ENCODE peak calls at places on chromosomes 11 and 22, in five cellular contexts. H is Panc1, O is tibial nerve, M is lower leg skin, Q is GM20000. L is an unnamed sample.

GRCh38 chr11:113574171-113574570 is 99.0 kb upstream of the DRD2 start:
- DNase-seq in Q (no peak), M (no peak), H (no peak), O (no peak), L (no peak)

GRCh38 chr11:109939176-109939810 is 153.9 kb upstream of the ZC3H12C start:
- DNase-seq in H (peak; percentile 67), Q (peak; percentile 36), M (peak; percentile 39), O (no peak), L (no peak)

GRCh38 chr22:27947461-27947860 is 28.4 kb upstream of the PITPNB start:
- DNase-seq in M (no peak), O (no peak), H (no peak), Q (no peak), L (no peak)

GRCh38 chr11:28727254-28727653 is 619.1 kb downstream of the METTL15 start:
- DNase-seq in O (no peak), H (no peak), M (no peak), Q (no peak), L (no peak)

GRCh38 chr11:19992998-19993397 is 167.3 kb downstream of the DBX1 start:
- DNase-seq in O (no peak), H (no peak), Q (no peak), M (no peak), L (no peak)

GRCh38 chr11:30546334-30546733 is 39.8 kb downstream of the MPPED2 start:
- DNase-seq in H (no peak), Q (no peak), M (no peak), O (no peak), L (no peak)

GRCh38 chr11:125071831-125072209 is 8.7 kb downstream of the SLC37A2 start:
- DNase-seq in Q (no peak), H (no peak), M (no peak), O (no peak), L (peak; percentile 52)

GRCh38 chr11:35260342-35260985 is 121.5 kb downstream of the CD44 start:
- DNase-seq in O (no peak), M (no peak), H (no peak), Q (no peak), L (no peak)

GRCh38 chr11:123469089-123469488 is 39.0 kb downstream of the GRAMD1B start:
- DNase-seq in H (no peak), M (no peak), Q (no peak), O (no peak), L (no peak)

GRCh38 chr11:73087730-73088129 is 54.4 kb downstream of the FCHSD2 start:
- DNase-seq in H (no peak), M (no peak), O (no peak), Q (no peak), L (no peak)

GRCh38 chr11:37105456-37105855 is 507.4 kb upstream of the RAG2 start:
- DNase-seq in Q (no peak), O (no peak), M (no peak), H (no peak), L (no peak)

GRCh38 chr11:32118025-32118974 is 27.4 kb downstream of the RCN1 start:
- DNase-seq in H (peak; percentile 7), Q (no peak), O (no peak), M (no peak), L (no peak)

GRCh38 chr11:36594316-36594989 is at the start of gene IFTAP:
- DNase-seq in Q (peak; percentile 24), H (peak; percentile 57), M (peak; percentile 51), O (no peak), L (no peak)

GRCh38 chr11:92240946-92241345 is 16.3 kb downstream of the FAT3 start:
- DNase-seq in Q (no peak), O (no peak), H (no peak), M (no peak), L (no peak)

GRCh38 chr22:32237021-32237420 is 18.1 kb downstream of the SLC5A4 start:
- DNase-seq in H (no peak), O (no peak), M (no peak), Q (no peak), L (no peak)

GRCh38 chr22:45897736-45898135 is 79.2 kb downstream of the WNT7B start:
- DNase-seq in O (no peak), H (no peak), Q (no peak), M (no peak), L (no peak)

GRCh38 chr11:130216591-130217132 is 57.1 kb downstream of the ST14 start:
- DNase-seq in O (no peak), Q (no peak), H (no peak), M (peak; percentile 10), L (peak; percentile 57)

GRCh38 chr22:22877523-22878210 is 9.9 kb upstream of the IGLL5 start:
- DNase-seq in M (no peak), H (no peak), O (no peak), Q (peak; percentile 56), L (peak; percentile 74)

GRCh38 chr22:24137595-24137994 is 43.7 kb upstream of the SUSD2 start:
- DNase-seq in H (no peak), Q (no peak), O (no peak), M (no peak), L (no peak)

GRCh38 chr11:36405585-36406367 is 104.3 kb downstream of the TRAF6 start:
- DNase-seq in Q (no peak), O (no peak), M (no peak), H (no peak), L (no peak)

GRCh38 chr11:88089134-88089533 is 86.1 kb downstream of the RAB38 start:
- DNase-seq in H (no peak), Q (no peak), O (no peak), M (no peak), L (no peak)

GRCh38 chr22:23181763-23182288 is 1.5 kb downstream of the BCR start:
- DNase-seq in M (no peak), H (no peak), Q (peak; percentile 38), O (no peak), L (no peak)

GRCh38 chr11:116935089-116935488 is 97.7 kb upstream of the APOA1 start:
- DNase-seq in H (no peak), M (no peak), O (no peak), Q (no peak), L (no peak)

GRCh38 chr11:2977113-2977512 is 15.0 kb downstream of the NAP1L4 start:
- DNase-seq in M (no peak), H (no peak), Q (no peak), O (no peak), L (no peak)

DNA sequence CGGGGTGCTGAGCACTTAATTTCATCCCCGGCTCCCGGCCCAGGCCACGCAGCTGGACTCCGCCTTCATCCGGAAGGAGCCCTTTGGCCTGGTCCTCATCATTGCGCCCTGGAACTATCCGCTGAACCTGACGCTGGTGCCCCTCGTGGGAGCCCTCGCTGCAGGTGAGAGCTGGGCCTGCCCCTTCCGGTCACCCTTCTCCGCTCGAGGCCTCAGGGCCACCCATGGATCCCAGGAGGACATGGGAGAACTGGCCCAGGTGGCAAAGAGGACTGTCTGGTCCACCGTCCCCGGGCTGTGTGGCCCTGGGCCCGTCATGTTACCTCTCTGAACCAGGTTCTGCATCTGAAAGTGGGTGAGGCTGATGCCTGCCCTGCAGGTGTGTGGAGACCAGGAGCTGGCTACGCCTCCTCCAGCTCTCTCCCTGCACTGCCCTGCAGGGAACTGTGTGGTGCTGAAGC is 8.6 kb downstream of the ALDH3B1 start:
- DNase-seq in M (no peak), H (no peak), Q (no peak), O (no peak), L (no peak)
- TF ChIP-seq CTCF in M (no peak), H (no peak), Q (no peak), O (no peak), L (no peak)

GRCh38 chr11:107741044-107741823 is 29.4 kb upstream of the SLN start:
- DNase-seq in O (no peak), Q (peak; percentile 61), M (no peak), H (peak; percentile 39), L (no peak)
- TF ChIP-seq CTCF in O (peak; percentile 15), Q (peak; percentile 81), M (peak; percentile 10), H (peak; percentile 89), L (peak; percentile 68)

GRCh38 chr22:20916916-20917810 is at the start of gene CRKL:
- DNase-seq in H (peak; percentile 80), O (peak; percentile 91), Q (peak; percentile 100), M (peak; percentile 95), L (peak; percentile 99)
- TF ChIP-seq CTCF in H (peak; percentile 93), O (peak; percentile 97), Q (peak; percentile 77), M (peak; percentile 84), L (peak; percentile 99)

GRCh38 chr11:69643646-69644045 is 2.7 kb downstream of the CCND1 start:
- DNase-seq in Q (no peak), O (no peak), M (no peak), H (no peak), L (peak; percentile 69)

GRCh38 chr11:69642913-69643632 is 2.1 kb downstream of the CCND1 start:
- DNase-seq in Q (peak; percentile 94), M (peak; percentile 52), H (no peak), O (peak; percentile 57), L (peak; percentile 93)

GRCh38 chr11:69644962-69645675 is 4.2 kb downstream of the CCND1 start:
- DNase-seq in M (no peak), O (no peak), Q (no peak), H (no peak), L (no peak)

GRCh38 chr11:69645801-69646492 is 5.0 kb downstream of the CCND1 start:
- DNase-seq in M (no peak), O (no peak), H (no peak), Q (no peak), L (no peak)

GRCh38 chr11:69644071-69644961 is 3.4 kb downstream of the CCND1 start:
- DNase-seq in Q (no peak), O (peak; percentile 49), M (no peak), H (no peak), L (peak; percentile 72)
- TF ChIP-seq CTCF in Q (no peak), O (no peak), M (no peak), H (no peak), L (no peak)

DNA sequence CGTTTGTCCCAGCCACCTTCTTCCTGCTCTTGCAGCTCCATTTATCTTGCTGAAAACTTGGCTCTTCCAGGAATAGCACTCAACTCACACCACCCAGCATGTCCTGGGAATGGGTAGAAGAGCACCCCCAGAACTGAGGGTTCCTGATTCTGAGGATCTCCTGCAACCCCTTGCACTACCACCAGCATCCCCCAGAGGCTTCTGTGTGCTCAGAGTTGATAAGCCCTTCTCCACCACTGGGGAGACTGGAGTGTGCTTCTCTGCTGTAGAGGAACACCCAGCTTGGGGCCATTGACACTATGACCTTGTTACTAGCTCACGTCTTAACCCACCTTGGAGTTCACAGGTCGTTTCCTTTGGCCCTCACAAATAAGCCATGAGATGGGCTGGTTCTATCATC is 121.0 kb downstream of the GRIK4 start:
- DNase-seq in Q (peak; percentile 59), O (no peak), H (no peak), M (no peak), L (no peak)
- TF ChIP-seq CTCF in Q (no peak), O (no peak), H (no peak), M (no peak), L (peak; percentile 39)

GRCh38 chr11:114775849-114776621 is 97.7 kb downstream of the NXPE2 start:
- DNase-seq in Q (no peak), O (no peak), H (no peak), M (no peak), L (no peak)

GRCh38 chr11:114776956-114777355 is 98.6 kb downstream of the NXPE2 start:
- DNase-seq in O (no peak), M (no peak), Q (no peak), H (no peak), L (no peak)

GRCh38 chr11:114771172-114771571 is 92.8 kb downstream of the NXPE2 start:
- DNase-seq in Q (no peak), H (no peak), O (no peak), M (no peak), L (no peak)

GRCh38 chr11:114773541-114774338 is 95.4 kb downstream of the NXPE2 start:
- DNase-seq in H (no peak), O (no peak), Q (no peak), M (no peak), L (no peak)

GRCh38 chr11:114774599-114775365 is 96.5 kb downstream of the NXPE2 start:
- DNase-seq in Q (peak; percentile 37), M (no peak), H (no peak), O (no peak), L (peak; percentile 79)
- TF ChIP-seq CTCF in Q (peak; percentile 81), M (no peak), H (peak; percentile 85), O (peak; percentile 40), L (peak; percentile 96)

L was measured in type B pancreatic cell.